ENCODE peak calls at places on chromosomes 16 and 17, in nine cellular contexts. R is tibial artery, W is A549, K is cardiac muscle cell, G is WTC11, Y is Peyer's patch, P is right lobe of liver, S is fibroblast of pulmonary artery, B is hepatocyte. U is an unnamed sample.

GRCh38 chr17:13619462-13619861 is 17.7 kb upstream of the HS3ST3A1 start:
- DNase-seq in R (no peak), W (no peak), K (no peak), G (peak), Y (no peak), P (no peak), S (no peak), B (no peak), U (no peak)

GRCh38 chr16:53022374-53022773 is 30.3 kb downstream of the CHD9NB start:
- DNase-seq in R (no peak), W (peak), K (peak), G (peak), Y (no peak), P (no peak), S (peak), B (peak), U (peak)

GRCh38 chr17:33324741-33325140 is 31.6 kb upstream of the ASIC2 start:
- DNase-seq in R (no peak), W (no peak), K (no peak), G (no peak), Y (no peak), P (no peak), S (no peak), B (no peak), U (no peak)

GRCh38 chr17:20852541-20853370 is 190.1 kb downstream of the USP22 start:
- DNase-seq in R (peak), W (peak), K (peak), G (peak), Y (no peak), P (no peak), S (no peak), B (peak), U (no peak)

GRCh38 chr16:49410226-49410625 is 36.6 kb downstream of the C16orf78 start:
- DNase-seq in R (no peak), W (no peak), K (no peak), G (no peak), Y (no peak), P (no peak), S (no peak), B (no peak), U (no peak)

GRCh38 chr16:88685156-88686061 is 898 bp downstream of the SNAI3 start:
- DNase-seq in R (no peak), W (peak), K (peak), G (peak), Y (no peak), P (no peak), S (peak), B (peak), U (no peak)

GRCh38 chr16:67483731-67484525 is 581 bp upstream of the AGRP start:
- DNase-seq in R (no peak), W (no peak), K (no peak), G (no peak), Y (no peak), P (no peak), S (no peak), B (no peak), U (no peak)

GRCh38 chr16:285146-286055 is 2.4 kb downstream of the PDIA2 start:
- DNase-seq in R (no peak), W (no peak), K (no peak), G (no peak), Y (no peak), P (no peak), S (no peak), B (no peak), U (no peak)

GRCh38 chr17:82388223-82388921 is 16.8 kb downstream of the UTS2R start:
- DNase-seq in R (no peak), W (peak), K (no peak), G (no peak), Y (peak), P (peak), S (no peak), B (peak), U (no peak)

GRCh38 chr17:40540448-40540847 is 24.8 kb downstream of the CCR7 start:
- DNase-seq in R (no peak), W (no peak), K (no peak), G (no peak), Y (no peak), P (no peak), S (no peak), B (no peak), U (no peak)

GRCh38 chr17:75116681-75117080 is 6.9 kb downstream of the ARMC7 start:
- DNase-seq in R (no peak), W (no peak), K (no peak), G (no peak), Y (no peak), P (no peak), S (no peak), B (no peak), U (no peak)

GRCh38 chr17:68782829-68783228 is 172.4 kb downstream of the ABCA8 start:
- DNase-seq in R (peak), W (no peak), K (no peak), G (no peak), Y (no peak), P (no peak), S (no peak), B (no peak), U (no peak)

GRCh38 chr16:87794485-87795078 is 28.8 kb upstream of the KLHDC4 start:
- DNase-seq in R (no peak), W (no peak), K (no peak), G (no peak), Y (no peak), P (peak), S (no peak), B (no peak), U (no peak)

GRCh38 chr17:79041041-79041570 is 17.1 kb downstream of the C1QTNF1 start:
- DNase-seq in R (no peak), W (no peak), K (no peak), G (no peak), Y (peak), P (no peak), S (no peak), B (no peak), U (no peak)

GRCh38 chr17:2002767-2003329 is 22.3 kb downstream of the RTN4RL1 start:
- DNase-seq in R (no peak), W (no peak), K (no peak), G (no peak), Y (no peak), P (no peak), S (no peak), B (no peak), U (no peak)

GRCh38 chr17:66351053-66351452 is 48.6 kb downstream of the PRKCA start:
- DNase-seq in R (peak), W (no peak), K (no peak), G (no peak), Y (peak), P (no peak), S (no peak), B (no peak), U (no peak)

GRCh38 chr16:76879420-76879819 is 311.6 kb upstream of the MON1B start:
- DNase-seq in R (no peak), W (no peak), K (no peak), G (no peak), Y (no peak), P (no peak), S (no peak), B (peak), U (no peak)

GRCh38 chr16:76885776-76886175 is 305.2 kb upstream of the MON1B start:
- DNase-seq in R (no peak), W (no peak), K (no peak), G (no peak), Y (no peak), P (no peak), S (no peak), B (no peak), U (no peak)

DNA sequence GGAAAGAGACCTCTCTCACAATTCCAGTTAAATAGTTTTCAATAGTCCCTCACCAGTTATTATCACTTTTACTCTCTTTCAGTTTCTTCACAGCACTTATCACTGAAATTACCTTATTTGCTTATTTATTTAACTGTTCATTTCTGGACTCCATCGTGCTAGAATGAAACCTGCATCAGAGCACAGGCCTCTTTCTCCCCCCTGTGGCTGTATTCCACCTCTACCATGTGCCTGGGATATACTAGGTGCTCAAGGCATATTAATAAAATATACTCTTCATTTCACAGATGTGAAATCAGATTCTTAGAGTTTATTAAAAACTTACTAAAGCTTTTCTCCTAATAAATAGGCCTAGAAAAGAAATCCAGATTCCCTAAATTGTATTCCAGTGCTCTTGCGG is 308.9 kb upstream of the MON1B start:
- DNase-seq in R (no peak), W (no peak), K (no peak), G (no peak), Y (no peak), P (no peak), S (no peak), B (no peak), U (no peak)
- TF ChIP-seq CTCF in R (no peak), W (no peak), K (no peak), G (no peak), Y (no peak), P (peak), S (no peak), B (no peak), U (no peak)

GRCh38 chr17:16286947-16287562 is 66.2 kb downstream of the CENPV start:
- DNase-seq in R (no peak), W (peak), K (peak), G (peak), Y (no peak), P (no peak), S (peak), B (no peak), U (no peak)
- TF ChIP-seq CTCF in R (no peak), W (no peak), K (peak), G (no peak), Y (no peak), P (no peak), S (peak), B (no peak), U (no peak)

DNA sequence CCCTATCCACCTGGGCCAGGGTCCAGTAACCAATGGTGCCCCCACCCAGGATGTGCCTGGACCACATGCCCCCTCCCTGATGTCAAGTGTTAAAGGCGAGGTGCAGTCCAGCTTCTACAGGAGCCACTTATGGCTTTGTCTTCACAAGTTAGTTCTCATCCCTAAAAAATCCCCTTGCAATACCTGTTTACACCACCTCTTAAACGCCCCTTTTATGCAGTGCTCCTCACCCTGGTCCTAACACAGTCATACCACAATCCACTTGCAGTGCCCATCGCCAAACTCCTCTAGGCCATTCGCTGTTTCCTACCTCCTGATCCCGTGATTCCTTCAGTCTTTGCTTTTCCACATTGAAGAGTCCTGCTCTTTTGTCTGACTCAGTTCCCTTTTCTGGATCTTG is 7.1 kb downstream of the GLYR1 start:
- DNase-seq in R (no peak), W (peak), K (no peak), G (no peak), Y (no peak), P (no peak), S (no peak), B (no peak), U (no peak)
- TF ChIP-seq CTCF in R (no peak), W (no peak), K (no peak), G (no peak), Y (no peak), P (no peak), S (no peak), B (no peak), U (no peak)

GRCh38 chr17:49986396-49987289 is 8.4 kb downstream of the DLX3 start:
- DNase-seq in R (no peak), W (no peak), K (no peak), G (no peak), Y (peak), P (no peak), S (no peak), B (no peak), U (no peak)

GRCh38 chr17:49985310-49985990 is 9.6 kb downstream of the DLX3 start:
- DNase-seq in R (no peak), W (no peak), K (no peak), G (no peak), Y (peak), P (no peak), S (no peak), B (no peak), U (no peak)

GRCh38 chr17:49987681-49988441 is 7.2 kb downstream of the DLX3 start:
- DNase-seq in R (no peak), W (peak), K (peak), G (no peak), Y (peak), P (no peak), S (no peak), B (peak), U (no peak)

GRCh38 chr17:49989518-49989880 is 5.5 kb downstream of the DLX3 start:
- DNase-seq in R (no peak), W (no peak), K (no peak), G (no peak), Y (no peak), P (no peak), S (no peak), B (no peak), U (no peak)

DNA sequence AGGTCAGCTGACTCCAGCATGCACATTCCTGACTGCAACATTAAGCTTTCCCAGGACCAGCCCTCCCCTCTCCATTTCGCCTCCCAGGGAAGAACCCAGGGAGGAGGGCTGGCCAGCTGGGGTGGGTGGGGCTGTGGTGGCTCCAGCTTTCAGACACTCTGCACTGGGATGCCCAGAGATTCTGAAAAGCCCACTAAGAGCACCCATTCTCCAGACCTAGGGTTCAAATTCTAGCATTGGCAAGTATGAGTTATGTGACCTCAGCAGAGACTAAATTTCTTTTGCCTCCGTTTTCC is 7.8 kb downstream of the DLX3 start:
- DNase-seq in R (no peak), W (no peak), K (no peak), G (no peak), Y (peak), P (no peak), S (no peak), B (no peak), U (no peak)
- TF ChIP-seq CTCF in R (no peak), W (no peak), K (no peak), G (no peak), Y (no peak), P (no peak), S (no peak), B (no peak), U (no peak)

GRCh38 chr17:17985555-17985954 is 12.9 kb downstream of the DRC3 start:
- DNase-seq in R (no peak), W (peak), K (peak), G (no peak), Y (no peak), P (no peak), S (peak), B (no peak), U (no peak)
- TF ChIP-seq CTCF in R (no peak), W (peak), K (peak), G (peak), Y (no peak), P (peak), S (peak), B (no peak), U (no peak)

GRCh38 chr17:8188408-8188839 is 1.6 kb downstream of the BORCS6 start:
- DNase-seq in R (no peak), W (no peak), K (no peak), G (no peak), Y (no peak), P (no peak), S (no peak), B (no peak), U (no peak)

GRCh38 chr17:8190506-8190905 is 526 bp upstream of the BORCS6 start:
- DNase-seq in R (no peak), W (no peak), K (no peak), G (no peak), Y (no peak), P (no peak), S (no peak), B (no peak), U (no peak)

GRCh38 chr17:8189041-8189710 is 804 bp downstream of the BORCS6 start:
- DNase-seq in R (no peak), W (no peak), K (no peak), G (no peak), Y (peak), P (peak), S (no peak), B (peak), U (peak)

GRCh38 chr17:8187517-8188407 is 2.2 kb downstream of the BORCS6 start:
- DNase-seq in R (peak), W (peak), K (peak), G (peak), Y (peak), P (peak), S (peak), B (peak), U (peak)

DNA sequence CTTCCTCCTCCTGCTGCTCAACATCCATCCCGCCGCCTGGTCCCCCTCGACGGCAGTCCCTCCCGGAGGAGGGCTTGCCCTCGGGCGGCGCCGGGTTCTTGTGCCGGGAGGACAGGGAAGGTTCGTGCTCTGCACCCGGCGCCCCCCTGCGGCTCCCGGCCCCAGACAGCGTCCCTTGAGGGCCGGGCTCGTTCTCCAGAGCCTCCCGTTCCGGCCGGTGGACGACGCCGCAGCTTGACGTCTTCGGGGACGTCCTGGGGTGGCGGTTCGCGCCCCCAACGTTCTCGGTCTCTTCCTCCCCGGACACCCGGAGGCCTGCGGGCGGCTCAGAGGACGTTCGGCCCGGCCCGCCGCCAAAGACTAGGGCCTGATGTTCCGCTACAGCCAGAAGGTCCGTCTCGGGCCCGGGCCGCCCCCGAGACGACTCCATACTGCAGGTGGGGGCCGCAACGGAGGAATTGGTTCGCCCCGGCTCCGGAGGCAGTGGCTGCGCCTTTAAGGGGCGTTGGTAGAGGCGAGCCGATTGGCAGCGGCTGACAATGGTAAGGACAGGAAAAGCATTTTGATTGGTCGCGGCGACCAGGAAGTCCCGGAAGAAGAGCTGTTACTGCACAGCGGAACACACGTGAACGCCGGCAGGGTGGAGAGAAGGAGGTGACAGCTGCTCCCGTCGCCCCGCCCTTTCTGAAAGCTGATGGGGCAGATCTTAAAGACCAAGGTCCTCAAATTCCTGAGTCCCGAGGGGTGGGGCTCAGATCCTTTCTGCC is at the start of gene BORCS6:
- DNase-seq in R (peak), W (peak), K (peak), G (peak), Y (peak), P (peak), S (peak), B (peak), U (peak)
- TF ChIP-seq CTCF in R (no peak), W (peak), K (no peak), G (no peak), Y (no peak), P (peak), S (no peak), B (peak), U (peak)

GRCh38 chr17:4008082-4008435 is 43.8 kb upstream of the ATP2A3 start:
- DNase-seq in R (no peak), W (no peak), K (no peak), G (no peak), Y (no peak), P (no peak), S (peak), B (no peak), U (no peak)
- TF ChIP-seq CTCF in R (no peak), W (peak), K (peak), G (no peak), Y (no peak), P (no peak), S (peak), B (peak), U (no peak)